ENCODE peak calls at places on chromosomes 13 and 19, in nine cellular contexts. F is mesendoderm; Q is occipital lobe; Y is CD14-positive monocyte; J is stimulated activated CD4-positive, alpha-beta T cell treated with anti-CD3 and anti-CD28 coated beads, Interleukin-1b, Interleukin-23, amount 100 ng/mL, for 1 hour; E is hepatocyte; N is germinal center; V is HTR-8/SVneo; S is epithelial cell of esophagus. D is an unnamed sample.

GRCh38 chr19:57807541-57807940 is 7.2 kb downstream of the ZNF552 start:
- DNase-seq in F (no peak), Q (no peak), Y (no peak), J (no peak), E (no peak), N (no peak), V (no peak), S (peak; percentile 43), D (no peak)

GRCh38 chr13:113852536-113853517 is 11.0 kb downstream of the GAS6 start:
- DNase-seq in F (no peak), Q (no peak), Y (no peak), J (no peak), E (no peak), N (no peak), V (no peak), S (no peak), D (peak; percentile 7)

GRCh38 chr13:42544246-42544915 is 29.6 kb upstream of the TNFSF11 start:
- DNase-seq in F (no peak), Q (no peak), Y (no peak), J (no peak), E (no peak), N (no peak), V (no peak), S (peak; percentile 20), D (no peak)

GRCh38 chr13:46567671-46568070 is 14.7 kb downstream of the LRCH1 start:
- DNase-seq in F (peak; percentile 62), Q (no peak), Y (no peak), J (no peak), E (no peak), N (no peak), V (no peak), S (no peak), D (no peak)

GRCh38 chr13:45799451-45799850 is 52.1 kb downstream of the SIAH3 start:
- DNase-seq in F (no peak), Q (no peak), Y (no peak), J (no peak), E (no peak), N (no peak), V (no peak), S (no peak), D (no peak)

GRCh38 chr13:79541426-79542049 is 60.6 kb downstream of the NDFIP2 start:
- DNase-seq in F (peak; percentile 68), Q (no peak), Y (no peak), J (no peak), E (peak; percentile 60), N (peak; percentile 14), V (peak; percentile 9), S (peak; percentile 69), D (no peak)

GRCh38 chr13:98626298-98626940 is 49.5 kb upstream of the STK24 start:
- DNase-seq in F (no peak), Q (no peak), Y (no peak), J (no peak), E (no peak), N (no peak), V (no peak), S (no peak), D (no peak)

GRCh38 chr13:43405457-43405856 is 381.3 kb downstream of the ENOX1 start:
- DNase-seq in F (no peak), Q (no peak), Y (no peak), J (no peak), E (no peak), N (no peak), V (peak; percentile 19), S (peak; percentile 81), D (no peak)

GRCh38 chr19:11496391-11497163 is 9.1 kb downstream of the ZNF653 start:
- DNase-seq in F (peak; percentile 93), Q (peak; percentile 22), Y (peak; percentile 63), J (no peak), E (peak; percentile 72), N (peak; percentile 69), V (peak; percentile 80), S (peak; percentile 91), D (peak; percentile 45)

GRCh38 chr19:18091217-18091608 is 4.5 kb upstream of the IL12RB1 start:
- DNase-seq in F (no peak), Q (no peak), Y (peak; percentile 93), J (peak; percentile 58), E (no peak), N (peak; percentile 63), V (no peak), S (no peak), D (no peak)

D was measured in head of caudate nucleus.